ENCODE peak calls at places on chromosomes 1 and 21, in seven cellular contexts. One of them, this sample, is unnamed.

GRCh38 chr21:30251781-30252180 is 31.0 kb downstream of the KRTAP24-1 start:
- DNase-seq in Peyer's patch: no peak
- DNase-seq in neural progenitor cell: no peak
- DNase-seq in heart right ventricle: no peak
- DNase-seq in psoas muscle: no peak
- DNase-seq in IMR-90: no peak
- DNase-seq in suprapubic skin: no peak
- DNase-seq in this sample: no peak

GRCh38 chr1:67760030-67760821 is 73.0 kb downstream of the GNG12 start:
- DNase-seq in Peyer's patch: peak; percentile 89
- DNase-seq in neural progenitor cell: peak; percentile 77
- DNase-seq in heart right ventricle: peak; percentile 66
- DNase-seq in psoas muscle: peak; percentile 62
- DNase-seq in IMR-90: peak; percentile 86
- DNase-seq in suprapubic skin: no peak
- DNase-seq in this sample: no peak

GRCh38 chr1:110338200-110339039 is 757 bp upstream of the RBM15 start:
- DNase-seq in Peyer's patch: peak; percentile 98
- DNase-seq in neural progenitor cell: peak; percentile 98
- DNase-seq in heart right ventricle: peak; percentile 99
- DNase-seq in psoas muscle: peak; percentile 97
- DNase-seq in IMR-90: no peak
- DNase-seq in suprapubic skin: peak; percentile 97
- DNase-seq in this sample: no peak

GRCh38 chr1:12275370-12275769 is 45.5 kb downstream of the VPS13D start:
- DNase-seq in Peyer's patch: no peak
- DNase-seq in neural progenitor cell: peak; percentile 59
- DNase-seq in heart right ventricle: peak; percentile 11
- DNase-seq in psoas muscle: peak; percentile 64
- DNase-seq in IMR-90: no peak
- DNase-seq in suprapubic skin: no peak
- DNase-seq in this sample: no peak

GRCh38 chr1:35856964-35857363 is 26.0 kb upstream of the AGO1 start:
- DNase-seq in Peyer's patch: no peak
- DNase-seq in neural progenitor cell: no peak
- DNase-seq in heart right ventricle: no peak
- DNase-seq in psoas muscle: no peak
- DNase-seq in IMR-90: no peak
- DNase-seq in suprapubic skin: no peak
- DNase-seq in this sample: no peak

GRCh38 chr1:205162301-205162700 is 40.5 kb upstream of the RBBP5 start:
- DNase-seq in Peyer's patch: no peak
- DNase-seq in neural progenitor cell: no peak
- DNase-seq in heart right ventricle: no peak
- DNase-seq in psoas muscle: no peak
- DNase-seq in IMR-90: no peak
- DNase-seq in suprapubic skin: no peak
- DNase-seq in this sample: no peak

GRCh38 chr1:112337028-112337531 is 58.9 kb upstream of the CTTNBP2NL start:
- DNase-seq in Peyer's patch: peak; percentile 58
- DNase-seq in neural progenitor cell: peak; percentile 24
- DNase-seq in heart right ventricle: peak; percentile 36
- DNase-seq in psoas muscle: peak; percentile 59
- DNase-seq in IMR-90: peak; percentile 31
- DNase-seq in suprapubic skin: no peak
- DNase-seq in this sample: no peak

GRCh38 chr1:87227651-87228050 is 101.0 kb upstream of the LMO4 start:
- DNase-seq in Peyer's patch: no peak
- DNase-seq in neural progenitor cell: no peak
- DNase-seq in heart right ventricle: no peak
- DNase-seq in psoas muscle: no peak
- DNase-seq in IMR-90: no peak
- DNase-seq in suprapubic skin: no peak
- DNase-seq in this sample: no peak

GRCh38 chr1:111517464-111518225 is 14.2 kb upstream of the ADORA3 start:
- DNase-seq in Peyer's patch: no peak
- DNase-seq in neural progenitor cell: no peak
- DNase-seq in heart right ventricle: no peak
- DNase-seq in psoas muscle: no peak
- DNase-seq in IMR-90: no peak
- DNase-seq in suprapubic skin: no peak
- DNase-seq in this sample: no peak

GRCh38 chr1:116332461-116332860 is 40.6 kb upstream of the ATP1A1 start:
- DNase-seq in Peyer's patch: no peak
- DNase-seq in neural progenitor cell: no peak
- DNase-seq in heart right ventricle: no peak
- DNase-seq in psoas muscle: no peak
- DNase-seq in IMR-90: no peak
- DNase-seq in suprapubic skin: no peak
- DNase-seq in this sample: no peak

GRCh38 chr1:221239911-221240310 is 360.7 kb downstream of the HLX start:
- DNase-seq in Peyer's patch: no peak
- DNase-seq in neural progenitor cell: no peak
- DNase-seq in heart right ventricle: no peak
- DNase-seq in psoas muscle: no peak
- DNase-seq in IMR-90: no peak
- DNase-seq in suprapubic skin: no peak
- DNase-seq in this sample: no peak

GRCh38 chr21:38950388-38951094 is 144.8 kb downstream of the ETS2 start:
- DNase-seq in Peyer's patch: peak; percentile 84
- DNase-seq in neural progenitor cell: no peak
- DNase-seq in heart right ventricle: no peak
- DNase-seq in psoas muscle: no peak
- DNase-seq in IMR-90: peak; percentile 49
- DNase-seq in suprapubic skin: no peak
- DNase-seq in this sample: no peak

GRCh38 chr1:114278911-114279310 is 125.2 kb upstream of the SYT6 start:
- DNase-seq in Peyer's patch: no peak
- DNase-seq in neural progenitor cell: no peak
- DNase-seq in heart right ventricle: no peak
- DNase-seq in psoas muscle: no peak
- DNase-seq in IMR-90: no peak
- DNase-seq in suprapubic skin: no peak
- DNase-seq in this sample: no peak

GRCh38 chr1:223700388-223700918 is 11.9 kb upstream of the CAPN2 start:
- DNase-seq in Peyer's patch: no peak
- DNase-seq in neural progenitor cell: no peak
- DNase-seq in heart right ventricle: no peak
- DNase-seq in psoas muscle: no peak
- DNase-seq in IMR-90: peak; percentile 48
- DNase-seq in suprapubic skin: no peak
- DNase-seq in this sample: no peak

GRCh38 chr1:63124666-63125191 is 197.6 kb upstream of the FOXD3 start:
- DNase-seq in Peyer's patch: no peak
- DNase-seq in neural progenitor cell: no peak
- DNase-seq in heart right ventricle: no peak
- DNase-seq in psoas muscle: no peak
- DNase-seq in IMR-90: peak; percentile 70
- DNase-seq in suprapubic skin: no peak
- DNase-seq in this sample: peak; percentile 52

GRCh38 chr1:193211539-193211938 is 25.1 kb upstream of the B3GALT2 start:
- DNase-seq in Peyer's patch: no peak
- DNase-seq in neural progenitor cell: no peak
- DNase-seq in heart right ventricle: no peak
- DNase-seq in psoas muscle: no peak
- DNase-seq in IMR-90: peak; percentile 93
- DNase-seq in suprapubic skin: no peak
- DNase-seq in this sample: peak; percentile 56

GRCh38 chr1:216665381-216665780 is 57.8 kb downstream of the ESRRG start:
- DNase-seq in Peyer's patch: no peak
- DNase-seq in neural progenitor cell: no peak
- DNase-seq in heart right ventricle: no peak
- DNase-seq in psoas muscle: no peak
- DNase-seq in IMR-90: peak; percentile 74
- DNase-seq in suprapubic skin: no peak
- DNase-seq in this sample: no peak

GRCh38 chr1:5891736-5892135 is 100.5 kb downstream of the NPHP4 start:
- DNase-seq in Peyer's patch: no peak
- DNase-seq in neural progenitor cell: no peak
- DNase-seq in heart right ventricle: no peak
- DNase-seq in psoas muscle: peak; percentile 22
- DNase-seq in IMR-90: peak; percentile 25
- DNase-seq in suprapubic skin: no peak
- DNase-seq in this sample: no peak

GRCh38 chr1:109547412-109548320 is 749 bp upstream of the GNAI3 start:
- DNase-seq in Peyer's patch: peak; percentile 66
- DNase-seq in neural progenitor cell: peak; percentile 40
- DNase-seq in heart right ventricle: no peak
- DNase-seq in psoas muscle: peak; percentile 65
- DNase-seq in IMR-90: peak; percentile 26
- DNase-seq in suprapubic skin: no peak
- DNase-seq in this sample: no peak

GRCh38 chr1:113975211-113975895 is 3.9 kb upstream of the OLFML3 start:
- DNase-seq in Peyer's patch: no peak
- DNase-seq in neural progenitor cell: no peak
- DNase-seq in heart right ventricle: no peak
- DNase-seq in psoas muscle: no peak
- DNase-seq in IMR-90: peak; percentile 47
- DNase-seq in suprapubic skin: no peak
- DNase-seq in this sample: peak; percentile 42

GRCh38 chr1:19860418-19860817 is 21.8 kb upstream of the OTUD3 start:
- DNase-seq in Peyer's patch: no peak
- DNase-seq in neural progenitor cell: no peak
- DNase-seq in heart right ventricle: no peak
- DNase-seq in psoas muscle: no peak
- DNase-seq in IMR-90: no peak
- DNase-seq in suprapubic skin: no peak
- DNase-seq in this sample: no peak

GRCh38 chr1:30966690-30967369 is 58.3 kb upstream of the SDC3 start:
- DNase-seq in Peyer's patch: no peak
- DNase-seq in neural progenitor cell: no peak
- DNase-seq in heart right ventricle: no peak
- DNase-seq in psoas muscle: no peak
- DNase-seq in IMR-90: peak; percentile 70
- DNase-seq in suprapubic skin: no peak
- DNase-seq in this sample: no peak

GRCh38 chr1:220680085-220680687 is 10.0 kb upstream of the C1orf115 start:
- DNase-seq in Peyer's patch: no peak
- DNase-seq in neural progenitor cell: peak; percentile 68
- DNase-seq in heart right ventricle: no peak
- DNase-seq in psoas muscle: no peak
- DNase-seq in IMR-90: peak; percentile 19
- DNase-seq in suprapubic skin: no peak
- DNase-seq in this sample: no peak

GRCh38 chr1:165114022-165114888 is 242.3 kb downstream of the LMX1A start:
- DNase-seq in Peyer's patch: peak; percentile 55
- DNase-seq in neural progenitor cell: peak; percentile 79
- DNase-seq in heart right ventricle: no peak
- DNase-seq in psoas muscle: no peak
- DNase-seq in IMR-90: peak; percentile 30
- DNase-seq in suprapubic skin: no peak
- DNase-seq in this sample: no peak

GRCh38 chr1:20093940-20094391 is 24.0 kb downstream of the PLA2G5 start:
- DNase-seq in Peyer's patch: no peak
- DNase-seq in neural progenitor cell: no peak
- DNase-seq in heart right ventricle: peak; percentile 44
- DNase-seq in psoas muscle: peak; percentile 87
- DNase-seq in IMR-90: no peak
- DNase-seq in suprapubic skin: peak; percentile 86
- DNase-seq in this sample: no peak

GRCh38 chr1:243267346-243268283 is 11.8 kb downstream of the SDCCAG8 start:
- DNase-seq in Peyer's patch: no peak
- DNase-seq in neural progenitor cell: peak; percentile 5
- DNase-seq in heart right ventricle: no peak
- DNase-seq in psoas muscle: no peak
- DNase-seq in IMR-90: no peak
- DNase-seq in suprapubic skin: no peak
- DNase-seq in this sample: no peak
- TF ChIP-seq CTCF in Peyer's patch: no peak
- TF ChIP-seq CTCF in neural progenitor cell: no peak
- TF ChIP-seq CTCF in heart right ventricle: no peak
- TF ChIP-seq CTCF in psoas muscle: no peak
- TF ChIP-seq CTCF in IMR-90: no peak
- TF ChIP-seq CTCF in suprapubic skin: no peak
- TF ChIP-seq CTCF in this sample: no peak

GRCh38 chr1:21687081-21687529 is 17.9 kb upstream of the RAP1GAP start:
- DNase-seq in Peyer's patch: no peak
- DNase-seq in neural progenitor cell: no peak
- DNase-seq in heart right ventricle: no peak
- DNase-seq in psoas muscle: no peak
- DNase-seq in IMR-90: no peak
- DNase-seq in suprapubic skin: no peak
- DNase-seq in this sample: no peak
- H3K36me3 ChIP-seq in Peyer's patch: no peaks in the 10 kb centered on the region
- H3K36me3 ChIP-seq in neural progenitor cell: no peaks in the 10 kb centered on the region
- H3K36me3 ChIP-seq in heart right ventricle: peaks cover 8% of the 10 kb centered on the region
- H3K36me3 ChIP-seq in psoas muscle: peaks cover 85% of the 10 kb centered on the region
- H3K36me3 ChIP-seq in IMR-90: peaks cover 44% of the 10 kb centered on the region
- H3K36me3 ChIP-seq in suprapubic skin: peaks cover 76% of the 10 kb centered on the region
- H3K36me3 ChIP-seq in this sample: peaks cover 11% of the 10 kb centered on the region

DNA sequence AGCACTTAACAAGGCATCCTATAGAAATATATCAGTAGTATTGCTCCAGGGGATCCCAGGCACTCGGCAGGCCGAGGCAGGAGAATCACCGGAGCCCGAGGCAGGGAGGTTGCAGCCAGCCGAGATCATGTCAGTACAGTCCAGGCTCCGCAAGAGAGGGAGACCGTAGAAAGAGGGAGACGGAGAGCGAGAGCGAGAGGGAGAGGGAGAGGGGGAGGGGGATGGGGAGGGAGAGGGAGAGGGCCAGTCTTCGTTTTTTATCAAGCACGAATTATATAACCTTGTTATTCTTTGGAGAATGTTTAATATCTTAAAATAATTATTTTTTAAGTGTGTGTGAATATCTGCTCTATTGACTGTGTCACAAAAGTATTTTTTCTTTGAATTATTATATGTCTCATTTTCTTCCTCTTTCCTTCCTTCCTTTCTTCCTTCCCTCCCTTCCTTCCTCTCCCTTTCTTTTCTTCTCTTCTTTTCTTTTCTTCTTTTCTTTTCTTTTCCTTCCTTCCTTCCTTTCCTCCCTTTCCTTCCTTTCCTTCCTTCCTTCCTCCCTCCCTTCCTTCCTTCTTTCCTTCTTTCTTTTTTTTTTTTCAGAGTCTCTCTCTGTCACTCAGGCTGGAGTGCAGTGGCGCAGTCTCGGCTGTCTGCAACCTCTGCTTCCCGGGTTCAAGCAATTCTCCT is 233.7 kb downstream of the SRGAP2C start:
- DNase-seq in Peyer's patch: no peak
- DNase-seq in neural progenitor cell: peak; percentile 39
- DNase-seq in heart right ventricle: no peak
- DNase-seq in psoas muscle: no peak
- DNase-seq in IMR-90: no peak
- DNase-seq in suprapubic skin: no peak
- DNase-seq in this sample: no peak
- H3K4me3 ChIP-seq in Peyer's patch: no peak overlapping the region
- H3K4me3 ChIP-seq in neural progenitor cell: no peak overlapping the region
- H3K4me3 ChIP-seq in heart right ventricle: no peak overlapping the region
- H3K4me3 ChIP-seq in psoas muscle: no peak overlapping the region
- H3K4me3 ChIP-seq in IMR-90: no peak overlapping the region
- H3K4me3 ChIP-seq in suprapubic skin: no peak overlapping the region
- H3K4me3 ChIP-seq in this sample: no peak overlapping the region

DNA sequence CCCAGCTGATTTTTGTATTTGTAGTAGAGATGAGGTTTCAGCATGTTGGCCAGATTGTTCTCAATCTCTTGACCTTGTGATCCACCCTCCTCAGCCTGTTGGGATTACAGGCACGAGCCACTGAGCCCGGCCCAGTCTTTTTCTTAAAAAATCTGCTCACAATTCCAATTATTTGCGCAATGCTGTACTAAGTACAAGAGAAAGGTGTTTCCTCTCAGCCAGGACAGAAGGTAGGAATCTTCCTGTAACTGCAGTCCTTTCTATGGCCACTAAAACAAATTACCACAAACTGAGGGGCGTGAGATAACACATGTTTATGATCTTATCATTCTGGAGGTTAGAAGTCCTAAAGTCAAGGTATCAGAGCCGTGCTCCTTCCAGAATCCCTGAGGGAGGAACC is 6.9 kb upstream of the CBR3 start:
- DNase-seq in Peyer's patch: no peak
- DNase-seq in neural progenitor cell: no peak
- DNase-seq in heart right ventricle: no peak
- DNase-seq in psoas muscle: no peak
- DNase-seq in IMR-90: no peak
- DNase-seq in suprapubic skin: no peak
- DNase-seq in this sample: no peak
- TF ChIP-seq CTCF in Peyer's patch: no peak
- TF ChIP-seq CTCF in neural progenitor cell: no peak
- TF ChIP-seq CTCF in heart right ventricle: no peak
- TF ChIP-seq CTCF in psoas muscle: no peak
- TF ChIP-seq CTCF in IMR-90: no peak
- TF ChIP-seq CTCF in suprapubic skin: no peak
- TF ChIP-seq CTCF in this sample: no peak